ENCODE peak calls at places on chromosomes 7 and 10, in nine cellular contexts. P is neural crest cell, S is hepatocyte, X is GM23338, Y is adrenal gland, W is choroid plexus epithelial cell, V is GM10248, J is GM20000, Z is tibial nerve. R is an unnamed sample.

GRCh38 chr10:18533921-18534320 is 117.5 kb downstream of the NSUN6 start:
- DNase-seq in P (no peak), S (no peak), X (no peak), Y (no peak), W (no peak), V (no peak), J (no peak), Z (no peak), R (no peak)

GRCh38 chr10:114121031-114121430 is 53.0 kb downstream of the CCDC186 start:
- DNase-seq in P (no peak), S (no peak), X (no peak), Y (no peak), W (no peak), V (no peak), J (no peak), Z (no peak), R (no peak)

GRCh38 chr7:107069457-107069856 is 25.0 kb downstream of the PRKAR2B start:
- DNase-seq in P (no peak), S (no peak), X (no peak), Y (peak; percentile 61), W (peak; percentile 33), V (no peak), J (no peak), Z (no peak), R (no peak)

GRCh38 chr7:131293018-131293417 is 34.7 kb upstream of the MKLN1 start:
- DNase-seq in P (no peak), S (no peak), X (no peak), Y (no peak), W (peak; percentile 30), V (no peak), J (no peak), Z (no peak), R (peak; percentile 59)

GRCh38 chr10:7701158-7701742 is 1.9 kb upstream of the ITIH2 start:
- DNase-seq in P (no peak), S (no peak), X (no peak), Y (no peak), W (no peak), V (no peak), J (no peak), Z (no peak), R (no peak)

GRCh38 chr7:34677491-34677890 is 19.5 kb downstream of the NPSR1 start:
- DNase-seq in P (no peak), S (no peak), X (peak; percentile 11), Y (no peak), W (no peak), V (no peak), J (no peak), Z (no peak), R (no peak)

GRCh38 chr10:82390866-82391658 is 516.1 kb downstream of the NRG3 start:
- DNase-seq in P (no peak), S (no peak), X (no peak), Y (no peak), W (no peak), V (no peak), J (no peak), Z (no peak), R (no peak)

GRCh38 chr7:90771281-90771680 is 175.2 kb downstream of the CDK14 start:
- DNase-seq in P (no peak), S (no peak), X (no peak), Y (no peak), W (peak; percentile 83), V (no peak), J (no peak), Z (no peak), R (peak; percentile 60)

GRCh38 chr7:115585015-115585655 is 445.4 kb downstream of the TFEC start:
- DNase-seq in P (no peak), S (no peak), X (no peak), Y (no peak), W (no peak), V (no peak), J (no peak), Z (no peak), R (no peak)

GRCh38 chr10:43375401-43376020 is 4.1 kb downstream of the FXYD4 start:
- DNase-seq in P (no peak), S (no peak), X (no peak), Y (no peak), W (no peak), V (no peak), J (no peak), Z (no peak), R (no peak)

GRCh38 chr10:110708776-110709443 is 64.8 kb downstream of the RBM20 start:
- DNase-seq in P (no peak), S (no peak), X (no peak), Y (peak; percentile 68), W (no peak), V (no peak), J (no peak), Z (no peak), R (no peak)

GRCh38 chr7:87094322-87094721 is 34.9 kb upstream of the ELAPOR2 start:
- DNase-seq in P (no peak), S (no peak), X (no peak), Y (no peak), W (no peak), V (no peak), J (no peak), Z (no peak), R (no peak)

GRCh38 chr10:69413221-69413865 is 3.4 kb downstream of the TACR2 start:
- DNase-seq in P (peak; percentile 58), S (peak; percentile 81), X (peak; percentile 95), Y (peak; percentile 56), W (peak; percentile 78), V (peak; percentile 61), J (peak; percentile 69), Z (peak; percentile 70), R (peak; percentile 55)

GRCh38 chr7:55132890-55133551 is 114.2 kb downstream of the EGFR start:
- DNase-seq in P (no peak), S (peak; percentile 84), X (no peak), Y (peak; percentile 65), W (peak; percentile 99), V (no peak), J (no peak), Z (peak; percentile 69), R (peak; percentile 100)

GRCh38 chr10:95505641-95506040 is 55.5 kb downstream of the SORBS1 start:
- DNase-seq in P (no peak), S (no peak), X (no peak), Y (no peak), W (no peak), V (no peak), J (no peak), Z (no peak), R (no peak)

GRCh38 chr7:40507166-40507565 is 372.4 kb downstream of the SUGCT start:
- DNase-seq in P (no peak), S (no peak), X (peak; percentile 80), Y (no peak), W (peak; percentile 21), V (peak; percentile 15), J (peak; percentile 11), Z (no peak), R (no peak)
- TF ChIP-seq CTCF in P (peak; percentile 35), S (no peak), X (peak; percentile 67), Y (peak; percentile 34), W (no peak), V (peak; percentile 21), J (peak; percentile 22), Z (no peak), R (peak; percentile 71)

DNA sequence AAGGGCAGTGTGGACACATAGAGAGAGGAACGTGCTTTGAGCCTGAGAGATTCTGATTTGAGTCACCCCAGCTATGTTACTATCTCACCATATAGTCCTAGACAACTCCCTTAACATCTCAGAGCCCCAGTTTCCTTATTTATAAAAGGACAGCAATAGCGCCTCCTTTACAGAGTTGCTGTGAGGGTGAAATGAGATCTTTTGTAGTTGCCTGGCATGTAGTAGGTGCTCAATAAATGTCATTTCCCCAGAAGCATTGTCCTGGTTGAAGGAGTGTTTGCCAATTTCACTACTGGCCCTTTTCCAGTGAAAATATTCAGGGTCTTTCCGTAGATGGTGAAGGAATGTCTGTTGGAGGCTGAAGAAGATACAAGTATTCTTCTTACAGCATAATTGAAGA is 51.3 kb upstream of the FAM180A start:
- DNase-seq in P (no peak), S (no peak), X (peak; percentile 44), Y (no peak), W (no peak), V (no peak), J (no peak), Z (no peak), R (no peak)
- TF ChIP-seq CTCF in P (no peak), S (no peak), X (peak; percentile 54), Y (no peak), W (peak; percentile 16), V (no peak), J (no peak), Z (no peak), R (peak; percentile 57)

GRCh38 chr7:123916240-123916724 is 8.8 kb upstream of the SPAM1 start:
- DNase-seq in P (no peak), S (peak; percentile 57), X (peak; percentile 90), Y (no peak), W (peak; percentile 52), V (peak; percentile 14), J (peak; percentile 14), Z (no peak), R (no peak)
- TF ChIP-seq CTCF in P (peak; percentile 57), S (peak; percentile 32), X (peak; percentile 57), Y (peak; percentile 25), W (peak; percentile 53), V (peak; percentile 12), J (no peak), Z (no peak), R (no peak)

GRCh38 chr10:131689016-131689415 is 211.8 kb upstream of the PPP2R2D start:
- DNase-seq in P (no peak), S (no peak), X (peak; percentile 67), Y (no peak), W (no peak), V (no peak), J (no peak), Z (no peak), R (no peak)
- TF ChIP-seq CTCF in P (no peak), S (no peak), X (peak; percentile 50), Y (no peak), W (no peak), V (no peak), J (no peak), Z (no peak), R (no peak)

GRCh38 chr10:34824870-34825269 is 9.8 kb upstream of the PARD3 start:
- DNase-seq in P (no peak), S (no peak), X (peak; percentile 38), Y (no peak), W (no peak), V (no peak), J (no peak), Z (no peak), R (no peak)
- TF ChIP-seq CTCF in P (no peak), S (no peak), X (peak; percentile 15), Y (peak; percentile 10), W (peak; percentile 37), V (peak; percentile 14), J (no peak), Z (no peak), R (peak; percentile 46)

GRCh38 chr7:132518102-132518838 is 58.0 kb downstream of the PLXNA4 start:
- DNase-seq in P (peak; percentile 23), S (no peak), X (peak; percentile 83), Y (no peak), W (peak; percentile 7), V (peak; percentile 37), J (peak; percentile 31), Z (no peak), R (no peak)
- TF ChIP-seq CTCF in P (peak; percentile 58), S (peak; percentile 20), X (peak; percentile 72), Y (peak; percentile 22), W (peak; percentile 46), V (no peak), J (no peak), Z (no peak), R (peak; percentile 76)